ENCODE peak calls at places on chromosomes 1 and 21, in four cellular contexts. C is left ventricle myocardium superior; G is stimulated activated CD4-positive, alpha-beta T cell treated with anti-CD3 and anti-CD28 coated beads, Interleukin-15, amount 100 ng/mL, for 24 hours; R is T-helper 1 cell. A is an unnamed sample.

GRCh38 chr1:108624069-108624468 is 36.8 kb downstream of the HENMT1 start:
- DNase-seq in C (no peak), G (no peak), R (no peak), A (no peak)

GRCh38 chr1:20029178-20029912 is 40.6 kb upstream of the PLA2G5 start:
- DNase-seq in C (peak), G (no peak), R (no peak), A (no peak)

GRCh38 chr1:96721053-96721381 is 567 bp upstream of the PTBP2 start:
- DNase-seq in C (no peak), G (no peak), R (no peak), A (no peak)

GRCh38 chr1:41305576-41306365 is 55.5 kb upstream of the FOXO6 start:
- DNase-seq in C (no peak), G (no peak), R (no peak), A (no peak)

GRCh38 chr1:118949317-118949716 is 38.8 kb downstream of the TBX15 start:
- DNase-seq in C (no peak), G (no peak), R (no peak), A (no peak)

GRCh38 chr1:21292991-21293536 is 2.8 kb upstream of the ECE1 start:
- DNase-seq in C (peak), G (peak), R (peak), A (no peak)

GRCh38 chr1:113652773-113653172 is 106.5 kb downstream of the PHTF1 start:
- DNase-seq in C (no peak), G (no peak), R (no peak), A (no peak)

GRCh38 chr1:150764617-150765090 is 924 bp downstream of the CTSS start:
- DNase-seq in C (no peak), G (no peak), R (peak), A (no peak)

GRCh38 chr1:37940299-37940947 is 6.4 kb downstream of the INPP5B start:
- DNase-seq in C (no peak), G (no peak), R (no peak), A (no peak)

GRCh38 chr21:44708213-44708865 is 3.0 kb downstream of the TSPEAR start:
- DNase-seq in C (peak), G (no peak), R (no peak), A (peak)

GRCh38 chr1:177252877-177253276 is 82.1 kb downstream of the BRINP2 start:
- DNase-seq in C (no peak), G (no peak), R (no peak), A (no peak)

A was measured in DMS79.